ENCODE peak calls at places on chromosomes 4 and X, in four cellular contexts. Y, P, J and C are unnamed samples.

GRCh38 chr4:945274-946102 is 13.2 kb downstream of the TMEM175 start:
- DNase-seq in Y (no peak), P (peak; percentile 74), J (peak; percentile 27), C (no peak)

GRCh38 chr4:153634737-153635353 is 49.2 kb upstream of the TLR2 start:
- DNase-seq in Y (peak; percentile 8), P (no peak), J (no peak), C (no peak)

GRCh38 chr4:137968956-137969709 is 273.0 kb downstream of the SLC7A11 start:
- DNase-seq in Y (peak; percentile 59), P (peak; percentile 66), J (no peak), C (no peak)

GRCh38 chrX:153873282-153874090 is 12.5 kb downstream of the L1CAM start:
- DNase-seq in Y (no peak), P (peak; percentile 69), J (no peak), C (no peak)

GRCh38 chr4:27429260-27429970 is 568.8 kb downstream of the STIM2 start:
- DNase-seq in Y (no peak), P (no peak), J (no peak), C (no peak)

GRCh38 chrX:31459361-31459760 is 387.5 kb upstream of the FTHL17 start:
- DNase-seq in Y (peak; percentile 35), P (no peak), J (no peak), C (no peak)

GRCh38 chr4:96227515-96227914 is 387.6 kb downstream of the PDHA2 start:
- DNase-seq in Y (no peak), P (no peak), J (no peak), C (no peak)

GRCh38 chr4:169621754-169622481 is 1.5 kb downstream of the CLCN3 start:
- DNase-seq in Y (peak; percentile 90), P (no peak), J (no peak), C (no peak)

GRCh38 chr4:86816463-86817107 is 32.6 kb downstream of the SLC10A6 start:
- DNase-seq in Y (peak; percentile 24), P (no peak), J (no peak), C (no peak)

GRCh38 chr4:19944251-19944650 is 307.5 kb upstream of the SLIT2 start:
- DNase-seq in Y (no peak), P (no peak), J (no peak), C (no peak)

DNA sequence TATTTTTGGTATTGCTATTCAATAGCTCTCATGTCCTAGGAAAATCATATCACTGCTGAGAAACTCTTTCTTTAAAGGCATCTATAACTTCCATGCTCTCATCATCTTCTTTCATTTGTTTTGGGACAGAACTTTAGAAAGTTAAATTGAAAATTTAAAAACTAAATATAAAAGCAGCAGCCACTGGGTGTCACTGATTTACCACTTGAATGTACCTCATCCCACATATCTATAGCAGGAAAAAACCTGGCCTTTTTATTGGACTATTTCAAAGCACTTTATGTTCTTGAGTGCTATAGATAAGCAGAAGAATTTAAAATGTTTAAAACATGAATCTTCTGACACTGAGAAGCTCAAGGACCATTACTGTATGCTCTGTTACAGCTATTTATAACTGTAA is 165.3 kb upstream of the TTC29 start:
- DNase-seq in Y (peak; percentile 47), P (no peak), J (no peak), C (no peak)
- TF ChIP-seq CTCF in Y (peak; percentile 58), P (peak; percentile 56), J (peak; percentile 27), C (no peak)

GRCh38 chr4:184666670-184667069 is 17.1 kb downstream of the PRIMPOL start:
- DNase-seq in Y (no peak), P (no peak), J (no peak), C (no peak)

GRCh38 chr4:184671101-184671500 is 21.6 kb downstream of the PRIMPOL start:
- DNase-seq in Y (no peak), P (no peak), J (no peak), C (no peak)

GRCh38 chr4:184668096-184668495 is 18.6 kb downstream of the PRIMPOL start:
- DNase-seq in Y (no peak), P (no peak), J (no peak), C (no peak)

GRCh38 chr4:184668511-184669114 is 19.1 kb downstream of the PRIMPOL start:
- DNase-seq in Y (peak; percentile 23), P (no peak), J (no peak), C (no peak)

GRCh38 chr4:184669251-184669650 is 19.7 kb downstream of the PRIMPOL start:
- DNase-seq in Y (no peak), P (no peak), J (no peak), C (no peak)
- TF ChIP-seq CTCF in Y (no peak), P (no peak), J (no peak), C (no peak)

GRCh38 chr4:48035952-48036351 is 19.4 kb downstream of the NIPAL1 start:
- DNase-seq in Y (no peak), P (no peak), J (no peak), C (no peak)

GRCh38 chr4:48031802-48032525 is 15.4 kb downstream of the NIPAL1 start:
- DNase-seq in Y (peak; percentile 29), P (no peak), J (no peak), C (no peak)

GRCh38 chr4:48037117-48037462 is 20.5 kb downstream of the NIPAL1 start:
- DNase-seq in Y (no peak), P (no peak), J (no peak), C (no peak)

GRCh38 chr4:48032721-48033120 is 16.1 kb downstream of the NIPAL1 start:
- DNase-seq in Y (no peak), P (no peak), J (no peak), C (no peak)

GRCh38 chr4:48033825-48034413 is 17.3 kb downstream of the NIPAL1 start:
- DNase-seq in Y (peak; percentile 3), P (peak; percentile 82), J (no peak), C (no peak)
- TF ChIP-seq CTCF in Y (peak; percentile 35), P (peak; percentile 88), J (peak; percentile 74), C (peak; percentile 37)

DNA sequence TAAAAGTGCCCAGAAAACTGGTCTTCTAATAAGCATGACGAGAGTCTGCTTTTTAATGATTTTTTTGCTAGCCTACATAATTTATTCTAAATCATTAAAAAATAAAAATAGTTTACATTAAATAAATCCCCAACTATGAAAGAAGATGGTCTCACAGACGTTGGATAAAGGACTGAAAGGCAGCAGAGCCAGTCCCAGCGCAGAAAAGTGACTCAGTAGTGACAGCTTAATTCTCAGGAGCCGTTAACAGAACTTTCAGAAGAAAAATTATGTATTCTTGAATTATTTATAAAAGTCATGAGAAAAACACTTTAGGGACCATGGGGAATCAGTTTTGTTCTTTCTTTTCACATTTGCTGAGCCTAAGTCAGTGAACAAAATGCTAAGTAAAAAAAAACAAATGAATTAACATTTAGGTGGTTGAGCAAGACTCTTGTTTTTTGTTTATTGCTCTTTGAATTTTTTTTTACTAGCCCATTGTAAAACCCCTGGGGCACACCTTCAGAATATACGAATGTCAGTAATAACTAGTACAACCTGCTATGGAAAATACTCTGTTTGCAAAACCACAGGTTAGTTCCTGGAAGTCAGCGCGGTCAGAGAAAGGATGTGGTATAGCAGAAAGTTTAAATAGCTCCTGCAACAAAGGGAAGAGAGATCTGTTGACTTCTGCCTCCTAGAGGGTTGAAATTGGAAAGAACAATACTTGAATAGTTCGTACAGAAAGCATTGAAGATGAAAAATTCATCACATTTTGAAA is 50.4 kb upstream of the CCDC160 start:
- DNase-seq in Y (no peak), P (no peak), J (no peak), C (no peak)
- TF ChIP-seq CTCF in Y (no peak), P (peak; percentile 32), J (no peak), C (no peak)

GRCh38 chrX:41137589-41137988 is 52.3 kb downstream of the USP9X start:
- DNase-seq in Y (peak; percentile 19), P (no peak), J (no peak), C (no peak)
- TF ChIP-seq CTCF in Y (peak; percentile 48), P (peak; percentile 69), J (peak; percentile 57), C (no peak)

DNA sequence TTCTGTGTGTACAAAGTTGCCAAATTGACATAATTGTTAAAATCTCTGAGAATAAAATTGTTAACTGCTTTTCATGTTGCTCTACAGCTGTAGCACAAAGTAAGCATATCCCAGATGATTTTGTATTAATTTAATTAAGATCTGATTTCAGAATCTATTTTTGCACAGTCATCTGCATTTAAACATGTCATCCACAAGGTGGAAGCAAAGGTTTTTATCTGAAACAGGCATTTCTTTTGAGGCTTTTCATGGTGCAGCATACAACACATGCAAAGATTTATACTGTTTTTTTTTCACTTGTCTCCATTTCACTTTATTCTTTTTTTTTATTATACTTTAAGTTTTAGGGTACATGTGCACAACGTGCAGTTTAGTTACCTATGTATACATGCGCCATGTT is 51.2 kb downstream of the GC start:
- DNase-seq in Y (peak; percentile 58), P (no peak), J (no peak), C (peak; percentile 11)
- TF ChIP-seq CTCF in Y (peak; percentile 60), P (peak; percentile 78), J (peak; percentile 76), C (peak; percentile 6)

GRCh38 chr4:15043226-15043625 is 40.9 kb downstream of the CPEB2 start:
- DNase-seq in Y (no peak), P (no peak), J (no peak), C (no peak)
- TF ChIP-seq CTCF in Y (no peak), P (peak; percentile 67), J (peak; percentile 55), C (no peak)